ENCODE peak calls at places on chromosomes 7 and 10, in five cellular contexts. A is fibroblast of the conjunctiva, H is GM23248, N is HuH-7, F is activated T-cell treated with anti-CD3 and anti-CD28 coated beads for 1 hour. M is an unnamed sample.

GRCh38 chr10:11325817-11326216 is 285.6 kb downstream of the USP6NL start:
- DNase-seq in A (no peak), H (peak; percentile 75), N (no peak), F (no peak), M (no peak)

GRCh38 chr7:79084423-79084822 is 369.0 kb downstream of the MAGI2 start:
- DNase-seq in A (no peak), H (no peak), N (no peak), F (no peak), M (no peak)

GRCh38 chr7:51430480-51431086 is 114.0 kb upstream of the COBL start:
- DNase-seq in A (peak; percentile 12), H (peak; percentile 62), N (peak; percentile 66), F (peak; percentile 12), M (peak; percentile 68)

GRCh38 chr10:69481280-69481679 is 30.0 kb downstream of the TSPAN15 start:
- DNase-seq in A (no peak), H (no peak), N (no peak), F (no peak), M (no peak)

GRCh38 chr7:150421831-150422230 is 28.6 kb upstream of the GIMAP8 start:
- DNase-seq in A (no peak), H (no peak), N (no peak), F (no peak), M (no peak)

GRCh38 chr7:71408276-71408675 is 276.3 kb downstream of the GALNT17 start:
- DNase-seq in A (no peak), H (no peak), N (no peak), F (no peak), M (no peak)

GRCh38 chr10:35637456-35637855 is 4.6 kb downstream of the FZD8 start:
- DNase-seq in A (no peak), H (no peak), N (no peak), F (no peak), M (no peak)

GRCh38 chr10:47325303-47326291 is 3.3 kb downstream of the GDF2 start:
- DNase-seq in A (no peak), H (no peak), N (no peak), F (no peak), M (no peak)

GRCh38 chr10:68135362-68135761 is 26.1 kb downstream of the MYPN start:
- DNase-seq in A (peak; percentile 21), H (peak; percentile 84), N (no peak), F (no peak), M (no peak)

GRCh38 chr10:60883187-60883586 is 60.8 kb downstream of the RHOBTB1 start:
- DNase-seq in A (no peak), H (peak; percentile 37), N (peak; percentile 30), F (no peak), M (peak; percentile 21)

GRCh38 chr7:149097088-149097487 is 6.6 kb upstream of the ZNF786 start:
- DNase-seq in A (no peak), H (peak; percentile 15), N (no peak), F (no peak), M (no peak)

GRCh38 chr10:133373104-133373624 is at the start of gene ECHS1:
- DNase-seq in A (peak; percentile 76), H (peak; percentile 98), N (peak; percentile 98), F (peak; percentile 90), M (peak; percentile 84)

GRCh38 chr10:122206471-122207065 is 64.5 kb upstream of the BTBD16 start:
- DNase-seq in A (no peak), H (peak; percentile 34), N (no peak), F (no peak), M (no peak)

GRCh38 chr10:4767033-4767814 is 58.8 kb upstream of the AKR1E2 start:
- DNase-seq in A (peak; percentile 57), H (peak; percentile 73), N (no peak), F (no peak), M (peak; percentile 46)

GRCh38 chr7:121994625-121995410 is 121.9 kb downstream of the PTPRZ1 start:
- DNase-seq in A (peak; percentile 80), H (peak; percentile 78), N (peak; percentile 35), F (peak; percentile 9), M (peak; percentile 81)

GRCh38 chr7:16187131-16187530 is 234.2 kb downstream of the CRPPA start:
- DNase-seq in A (peak; percentile 2), H (no peak), N (no peak), F (no peak), M (no peak)

GRCh38 chr7:80816806-80817205 is 102.0 kb downstream of the SEMA3C start:
- DNase-seq in A (no peak), H (no peak), N (no peak), F (no peak), M (no peak)

GRCh38 chr10:88728107-88728763 is 22.2 kb downstream of the LIPK start:
- DNase-seq in A (no peak), H (peak; percentile 22), N (peak; percentile 40), F (no peak), M (no peak)

GRCh38 chr7:512541-513311 is 6.9 kb downstream of the PDGFA start:
- DNase-seq in A (no peak), H (no peak), N (no peak), F (no peak), M (peak; percentile 66)

GRCh38 chr10:48444266-48444665 is 137.8 kb downstream of the MAPK8 start:
- DNase-seq in A (no peak), H (no peak), N (no peak), F (no peak), M (peak; percentile 49)

GRCh38 chr7:132933076-132933466 is 148.8 kb downstream of the CHCHD3 start:
- DNase-seq in A (peak; percentile 45), H (peak; percentile 71), N (no peak), F (no peak), M (no peak)

GRCh38 chr10:78194539-78195402 is 161.1 kb downstream of the RPS24 start:
- DNase-seq in A (no peak), H (peak; percentile 60), N (no peak), F (no peak), M (no peak)

GRCh38 chr10:119359025-119359424 is 151.7 kb downstream of the GRK5 start:
- DNase-seq in A (no peak), H (no peak), N (no peak), F (no peak), M (no peak)

GRCh38 chr10:28075424-28075823 is 76.5 kb upstream of the ODAD2 start:
- DNase-seq in A (no peak), H (no peak), N (no peak), F (no peak), M (no peak)

GRCh38 chr7:134948736-134949135 is 37.6 kb upstream of the AGBL3 start:
- DNase-seq in A (no peak), H (peak; percentile 74), N (peak; percentile 20), F (no peak), M (no peak)

GRCh38 chr7:75756340-75757297 is 15.4 kb downstream of the CCL26 start:
- DNase-seq in A (no peak), H (peak; percentile 67), N (peak; percentile 62), F (no peak), M (peak; percentile 69)

GRCh38 chr7:40655426-40655825 is 520.6 kb downstream of the SUGCT start:
- DNase-seq in A (no peak), H (no peak), N (no peak), F (no peak), M (no peak)

GRCh38 chr10:124736491-124737136 is 7.6 kb downstream of the FAM53B start:
- DNase-seq in A (no peak), H (peak; percentile 61), N (no peak), F (no peak), M (no peak)

GRCh38 chr7:44801890-44802289 is 5.4 kb downstream of the PPIA start:
- DNase-seq in A (no peak), H (peak; percentile 69), N (no peak), F (no peak), M (no peak)

GRCh38 chr10:72254891-72255568 is 18.7 kb upstream of the DDIT4 start:
- DNase-seq in A (peak; percentile 85), H (peak; percentile 80), N (no peak), F (no peak), M (peak; percentile 64)

GRCh38 chr10:31083765-31084184 is 52.1 kb upstream of the ZNF438 start:
- DNase-seq in A (peak; percentile 24), H (peak; percentile 62), N (peak; percentile 40), F (peak; percentile 43), M (peak; percentile 78)

GRCh38 chr7:40057292-40057691 is 77.1 kb downstream of the MPLKIP start:
- DNase-seq in A (peak; percentile 13), H (peak; percentile 61), N (no peak), F (no peak), M (no peak)

GRCh38 chr7:37065779-37066271 is 341.5 kb upstream of the AOAH start:
- DNase-seq in A (no peak), H (no peak), N (no peak), F (no peak), M (no peak)

GRCh38 chr10:22894714-22895113 is 33.1 kb upstream of the ARMC3 start:
- DNase-seq in A (peak; percentile 34), H (peak; percentile 8), N (no peak), F (no peak), M (no peak)

GRCh38 chr10:132632091-132632561 is 94.5 kb downstream of the INPP5A start:
- DNase-seq in A (no peak), H (no peak), N (no peak), F (no peak), M (no peak)

GRCh38 chr10:1064172-1064571 is 8.0 kb downstream of the WDR37 start:
- DNase-seq in A (no peak), H (no peak), N (no peak), F (no peak), M (no peak)

GRCh38 chr10:44310762-44311562 is 73.9 kb downstream of the CXCL12 start:
- DNase-seq in A (peak; percentile 62), H (peak; percentile 71), N (peak; percentile 74), F (peak; percentile 43), M (peak; percentile 42)

GRCh38 chr7:19834566-19834965 is 61.1 kb upstream of the TMEM196 start:
- DNase-seq in A (no peak), H (no peak), N (no peak), F (no peak), M (no peak)